ENCODE peak calls at places on chromosomes 2 and 18, in six cellular contexts. D, O, C, H, G and Q are unnamed samples.

GRCh38 chr2:202425036-202425435 is 48.9 kb downstream of the BMPR2 start:
- DNase-seq in D (no peak), O (no peak), C (no peak), H (no peak), G (no peak), Q (no peak)

GRCh38 chr2:169705927-169706326 is 11.7 kb downstream of the PHOSPHO2 start:
- DNase-seq in D (peak), O (no peak), C (peak), H (no peak), G (no peak), Q (no peak)

GRCh38 chr2:169189123-169189522 is 119.8 kb downstream of the DHRS9 start:
- DNase-seq in D (no peak), O (no peak), C (no peak), H (no peak), G (no peak), Q (no peak)

GRCh38 chr2:209389124-209389523 is 34.7 kb upstream of the MAP2 start:
- DNase-seq in D (no peak), O (no peak), C (no peak), H (no peak), G (no peak), Q (no peak)

GRCh38 chr2:148826791-148827190 is 48.2 kb upstream of the KIF5C start:
- DNase-seq in D (no peak), O (no peak), C (no peak), H (no peak), G (no peak), Q (no peak)

GRCh38 chr2:109702250-109702985 is 88.3 kb downstream of the SOWAHC start:
- DNase-seq in D (peak), O (no peak), C (no peak), H (peak), G (no peak), Q (no peak)

GRCh38 chr2:47307066-47307465 is 95.9 kb upstream of the MSH2 start:
- DNase-seq in D (no peak), O (no peak), C (peak), H (no peak), G (no peak), Q (no peak)

GRCh38 chr18:12253517-12254136 is 534 bp upstream of the CIDEA start:
- DNase-seq in D (no peak), O (no peak), C (no peak), H (no peak), G (no peak), Q (no peak)

GRCh38 chr2:55364189-55365055 is 55.2 kb downstream of the CCDC88A start:
- DNase-seq in D (peak), O (peak), C (peak), H (peak), G (no peak), Q (no peak)

GRCh38 chr2:127485694-127486071 is 40.6 kb downstream of the IWS1 start:
- DNase-seq in D (no peak), O (no peak), C (no peak), H (no peak), G (no peak), Q (no peak)

GRCh38 chr2:240739797-240740196 is 48.1 kb downstream of the AQP12A start:
- DNase-seq in D (no peak), O (no peak), C (no peak), H (peak), G (no peak), Q (no peak)

GRCh38 chr2:229857634-229858033 is 64.2 kb downstream of the TRIP12 start:
- DNase-seq in D (no peak), O (no peak), C (peak), H (no peak), G (no peak), Q (no peak)

GRCh38 chr2:134677866-134678774 is 40.7 kb downstream of the TMEM163 start:
- DNase-seq in D (no peak), O (no peak), C (no peak), H (no peak), G (no peak), Q (no peak)

GRCh38 chr18:74063023-74063422 is 84.6 kb downstream of the FBXO15 start:
- DNase-seq in D (no peak), O (no peak), C (no peak), H (no peak), G (no peak), Q (no peak)

DNA sequence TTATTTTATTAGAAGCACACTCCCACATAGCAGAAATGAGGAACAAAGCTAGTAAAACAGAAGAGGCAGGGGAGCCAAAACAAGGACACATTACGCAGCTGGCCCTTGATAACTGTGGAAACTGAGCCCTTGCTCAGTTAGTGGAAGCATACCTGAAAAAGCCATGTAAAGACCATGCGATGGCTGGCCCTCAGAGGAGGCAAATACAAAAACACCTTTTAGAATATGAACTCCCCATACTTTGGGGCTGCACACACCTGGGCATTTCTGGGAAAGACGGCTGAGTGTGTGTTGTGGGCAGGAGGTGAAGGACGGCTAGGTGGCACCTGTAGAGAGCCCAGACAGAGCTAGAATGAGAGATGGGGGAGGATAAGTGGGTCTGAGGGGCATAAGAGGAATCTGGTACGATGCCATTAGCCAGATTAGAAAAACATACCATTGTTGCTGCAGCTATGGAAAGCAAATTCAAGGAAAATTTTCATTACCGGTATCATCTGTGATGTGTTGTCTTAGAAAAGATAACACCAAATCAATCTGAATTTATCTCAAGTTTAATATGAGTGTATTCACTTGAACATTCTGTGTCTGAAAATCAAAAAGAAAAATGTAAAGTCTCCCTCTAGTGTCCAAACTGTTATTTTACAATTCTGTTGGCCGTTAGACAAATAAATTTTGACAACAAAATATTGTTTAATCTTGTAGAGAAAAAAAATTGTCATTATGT is 45.2 kb upstream of the SULT1C3 start:
- DNase-seq in D (no peak), O (no peak), C (no peak), H (no peak), G (no peak), Q (no peak)
- TF ChIP-seq CTCF in D (no peak), O (no peak), C (no peak), H (no peak), G (peak), Q (no peak)

GRCh38 chr2:221449406-221449805 is 122.7 kb downstream of the EPHA4 start:
- DNase-seq in D (no peak), O (no peak), C (no peak), H (no peak), G (no peak), Q (no peak)
- TF ChIP-seq CTCF in D (no peak), O (no peak), C (no peak), H (no peak), G (no peak), Q (no peak)

DNA sequence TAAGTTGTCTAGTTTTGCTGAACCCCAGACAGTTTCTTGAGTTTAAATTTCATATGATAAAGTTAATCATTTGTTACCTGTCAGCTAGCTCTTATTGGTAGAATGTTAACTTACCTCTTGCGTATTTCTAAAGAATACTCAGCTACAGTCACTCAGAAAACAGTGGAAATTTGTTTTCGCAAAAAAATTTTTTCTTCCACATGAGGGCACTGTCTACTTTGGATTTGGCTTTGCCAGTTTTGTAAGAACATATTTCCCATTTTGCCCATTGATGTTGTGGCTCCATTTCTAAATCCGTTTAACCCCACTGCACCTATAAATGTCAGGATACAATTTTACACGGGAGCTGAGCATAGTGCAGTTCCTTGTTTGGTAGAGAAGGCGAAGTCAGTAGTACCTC is 19.1 kb upstream of the GCFC2 start:
- DNase-seq in D (no peak), O (no peak), C (no peak), H (no peak), G (no peak), Q (no peak)
- TF ChIP-seq CTCF in D (peak), O (no peak), C (no peak), H (no peak), G (no peak), Q (no peak)

DNA sequence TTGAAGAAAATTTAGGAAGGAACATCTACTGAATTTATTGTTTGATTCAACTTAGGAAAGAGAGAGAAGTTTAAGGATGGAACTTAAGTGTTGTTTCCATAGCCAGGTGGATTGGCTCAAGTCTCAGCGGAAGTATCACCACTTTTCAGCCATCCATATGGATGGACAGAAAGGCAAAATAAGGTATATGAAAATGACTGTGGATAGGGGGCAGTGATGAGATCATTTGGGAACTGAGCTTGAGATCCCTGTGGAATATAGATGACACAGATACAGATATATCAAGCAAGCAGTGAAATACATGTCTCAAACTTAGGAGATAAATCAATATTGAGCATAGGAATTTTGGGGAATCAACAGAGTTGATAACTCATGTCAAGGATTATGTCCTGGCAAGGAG is 1462.7 kb upstream of the NXPH2 start:
- DNase-seq in D (no peak), O (no peak), C (no peak), H (no peak), G (no peak), Q (no peak)
- TF ChIP-seq CTCF in D (peak), O (no peak), C (no peak), H (no peak), G (no peak), Q (no peak)